ENCODE peak calls at places on chromosomes 6 and 20, in seven cellular contexts. S is SK-N-SH, Y is K562, J is HepG2, M is H1, I is GM12878, Q is GM12892. W is an unnamed sample.

GRCh38 chr6:33704215-33704817 is 7.2 kb downstream of the UQCC2 start:
- DNase-seq in J (no peak), I (no peak), Y (no peak), Q (no peak), S (no peak), M (no peak), W (no peak)

GRCh38 chr6:159376443-159377182 is 207.4 kb downstream of the FNDC1 start:
- DNase-seq in J (no peak), Q (no peak), M (no peak), I (no peak), S (no peak), Y (no peak), W (no peak)

GRCh38 chr6:122289721-122290501 is 109.5 kb upstream of the HSF2 start:
- DNase-seq in Q (no peak), J (peak; percentile 13), I (no peak), S (peak; percentile 3), Y (peak; percentile 10), M (no peak), W (no peak)

GRCh38 chr6:24883618-24884017 is 52.1 kb downstream of the RIPOR2 start:
- DNase-seq in Y (no peak), M (no peak), I (peak; percentile 84), Q (no peak), S (no peak), J (no peak), W (no peak)

GRCh38 chr6:75932067-75932466 is 140.4 kb downstream of the IMPG1 start:
- DNase-seq in I (no peak), Y (peak; percentile 54), M (no peak), Q (no peak), S (peak; percentile 35), J (peak; percentile 49), W (no peak)

GRCh38 chr6:150183966-150184365 is 41.1 kb downstream of the PPP1R14C start:
- DNase-seq in I (no peak), S (no peak), M (no peak), Y (no peak), Q (no peak), J (no peak), W (no peak)

GRCh38 chr6:37783831-37784584 is 35.5 kb upstream of the ZFAND3 start:
- DNase-seq in M (no peak), I (no peak), S (no peak), J (no peak), Y (no peak), Q (peak; percentile 50), W (peak; percentile 49)

GRCh38 chr6:136160255-136160654 is 89.9 kb downstream of the MTFR2 start:
- DNase-seq in J (no peak), S (no peak), I (no peak), M (no peak), Y (no peak), Q (no peak), W (no peak)

GRCh38 chr6:9482030-9482731 is 932.7 kb downstream of the TFAP2A start:
- DNase-seq in Q (no peak), J (no peak), I (no peak), Y (no peak), S (no peak), M (no peak), W (no peak)

GRCh38 chr20:25437153-25437581 is 29.7 kb downstream of the GINS1 start:
- DNase-seq in I (no peak), J (no peak), M (peak; percentile 17), S (no peak), Y (no peak), Q (no peak), W (no peak)

GRCh38 chr20:35616465-35617396 is 1.1 kb downstream of the SPAG4 start:
- DNase-seq in J (peak; percentile 100), Y (peak; percentile 100), M (no peak), I (peak; percentile 98), S (peak; percentile 83), Q (peak; percentile 88), W (no peak)

DNA sequence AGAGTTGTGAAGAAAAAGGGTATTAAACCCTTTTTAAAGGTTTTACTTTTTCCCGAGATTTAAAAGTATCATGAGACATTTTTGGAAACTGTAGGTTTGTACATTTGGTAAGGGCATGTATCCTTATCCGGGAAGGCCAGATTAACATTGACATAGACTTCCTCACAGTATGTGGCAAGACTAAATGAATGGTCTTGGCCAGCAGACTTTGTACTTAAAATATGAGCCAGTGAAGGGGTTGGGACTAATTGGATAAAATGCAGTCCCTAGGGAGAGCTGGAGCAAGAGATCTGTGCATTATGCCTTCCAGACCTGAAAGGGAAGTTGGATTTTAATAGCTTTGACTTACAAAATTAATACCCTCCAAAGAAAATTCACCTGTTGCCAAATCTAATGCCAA is 60.4 kb upstream of the CCN2 start:
- DNase-seq in Q (no peak), M (no peak), I (no peak), J (no peak), Y (no peak), S (no peak), W (no peak)
- TF ChIP-seq POLR2AphosphoS5 in Q (no peak), M (no peak), I (no peak), J (no peak), Y (no peak), S (no peak), W (no peak)

DNA sequence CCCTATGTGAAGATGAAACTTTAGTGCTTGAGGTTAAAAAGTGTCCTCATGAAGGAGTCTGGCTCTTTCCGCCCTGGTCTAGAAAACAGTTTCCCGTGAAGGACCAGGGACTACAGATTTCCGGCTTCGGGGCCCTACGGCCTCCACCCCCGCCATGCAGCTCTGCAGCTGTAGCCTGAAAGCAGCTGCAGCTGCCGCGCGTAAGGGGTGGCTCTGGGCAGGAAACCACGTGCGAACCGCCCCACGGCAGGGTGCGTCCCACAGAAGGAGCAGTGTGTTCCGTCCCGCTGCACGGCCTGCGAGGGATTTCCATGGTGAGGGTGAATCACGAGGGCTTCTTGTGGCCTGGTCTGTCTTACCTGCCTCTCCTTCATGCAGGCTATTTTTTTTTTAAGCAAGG is 117.0 kb downstream of the ERMARD start:
- DNase-seq in I (no peak), J (no peak), Q (no peak), Y (no peak), M (no peak), S (no peak), W (no peak)
- TF ChIP-seq TAF1 in I (no peak), J (no peak), Q (no peak), Y (no peak), M (no peak), S (no peak), W (no peak)

GRCh38 chr6:107704377-107705013 is 119.6 kb downstream of the SCML4 start:
- DNase-seq in S (peak; percentile 69), J (peak; percentile 29), M (no peak), Y (peak; percentile 51), I (no peak), Q (no peak), W (no peak)

GRCh38 chr6:107706516-107706915 is 117.6 kb downstream of the SCML4 start:
- DNase-seq in Y (no peak), J (no peak), S (no peak), Q (no peak), I (no peak), M (no peak), W (no peak)

GRCh38 chr6:107708435-107708834 is 115.7 kb downstream of the SCML4 start:
- DNase-seq in Q (no peak), J (no peak), S (no peak), I (no peak), M (no peak), Y (no peak), W (no peak)

GRCh38 chr6:107709341-107709740 is 114.8 kb downstream of the SCML4 start:
- DNase-seq in Y (no peak), S (no peak), I (no peak), Q (no peak), J (no peak), M (no peak), W (no peak)

DNA sequence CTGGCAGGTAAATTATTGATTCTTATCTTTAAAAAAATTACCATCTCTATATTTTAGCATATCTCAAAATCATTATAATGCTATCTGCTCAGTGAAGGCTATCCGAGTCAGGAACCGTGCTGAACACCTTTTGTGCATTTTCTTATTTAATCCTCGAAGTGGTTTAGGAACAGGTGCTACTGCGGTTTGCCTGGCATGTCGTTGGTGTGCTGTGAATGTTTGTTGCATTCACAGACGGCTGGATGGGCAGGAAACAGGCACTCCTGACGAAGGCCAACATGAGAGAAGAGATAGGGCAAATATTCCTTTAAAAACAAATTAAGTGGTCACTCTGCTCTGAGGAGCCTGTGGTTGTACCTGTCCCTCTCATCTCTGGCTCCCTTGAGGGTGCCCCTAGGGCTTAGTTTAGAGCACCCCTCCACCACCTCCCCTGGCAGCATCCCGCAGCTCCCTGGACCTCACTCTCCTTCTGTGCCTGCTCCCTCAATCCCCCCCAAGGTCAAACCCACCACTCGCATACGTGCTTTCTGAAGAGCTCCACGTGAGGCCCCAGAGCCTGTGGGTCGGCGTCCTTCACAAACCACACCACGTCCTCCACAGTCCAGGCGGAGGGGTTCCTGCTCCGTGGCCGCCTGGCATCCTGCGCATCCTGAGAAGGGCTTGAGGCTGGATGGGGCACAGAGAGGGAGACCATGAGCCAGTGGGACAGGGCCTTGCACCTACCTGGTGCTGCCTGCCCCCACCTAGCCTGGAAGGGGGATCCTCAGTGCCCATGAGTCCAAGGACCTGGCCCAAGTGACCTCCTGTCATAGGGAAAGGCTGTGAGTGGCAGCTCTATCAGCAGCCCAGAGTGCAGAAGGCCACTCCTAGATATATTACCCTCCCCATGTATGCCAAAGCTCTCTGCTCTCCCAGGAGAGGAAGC is 116.5 kb downstream of the SCML4 start:
- DNase-seq in Q (no peak), S (no peak), I (no peak), J (no peak), Y (no peak), M (no peak), W (no peak)
- TF ChIP-seq POLR2AphosphoS5 in Q (no peak), S (no peak), I (no peak), J (no peak), Y (no peak), M (no peak), W (no peak)

GRCh38 chr6:90351696-90352095 is 55.1 kb upstream of the BACH2 start:
- DNase-seq in J (no peak), Q (no peak), S (no peak), Y (no peak), M (no peak), I (no peak), W (no peak)
- TF ChIP-seq TAF1 in J (no peak), Q (no peak), S (no peak), Y (no peak), M (no peak), I (no peak), W (no peak)

GRCh38 chr20:1225729-1226313 is at the start of gene RAD21L1:
- DNase-seq in M (peak; percentile 65), S (peak; percentile 100), Y (peak; percentile 83), I (no peak), Q (peak; percentile 78), J (no peak), W (peak; percentile 87)
- TF ChIP-seq POLR2AphosphoS5 in M (peak; percentile 60), S (no peak), Y (peak; percentile 62), I (no peak), Q (no peak), J (no peak), W (no peak)

W was measured in GM12891.